ENCODE peak calls at places on chromosome 1, in eight cellular contexts. J is Peyer's patch, B is LoVo, C is WERI-Rb-1, V is cardiac fibroblast, S is HS-5, X is anterior cingulate cortex, Q is Right ventricle myocardium superior. Z is an unnamed sample.

GRCh38 chr1:14778882-14779594 is 180.6 kb downstream of the KAZN start:
- DNase-seq in Q (no peak), B (no peak), X (no peak), J (peak), V (peak), C (peak), S (no peak), Z (peak)

GRCh38 chr1:27687906-27688305 is 15.9 kb upstream of the IFI6 start:
- DNase-seq in Q (no peak), S (no peak), X (no peak), V (no peak), B (no peak), J (no peak), C (no peak), Z (peak)

GRCh38 chr1:61641578-61642336 is 83.2 kb downstream of the TM2D1 start:
- DNase-seq in B (peak), S (no peak), V (peak), C (peak), X (peak), J (peak), Q (peak), Z (peak)

GRCh38 chr1:117563492-117563875 is 42.4 kb upstream of the TENT5C start:
- DNase-seq in V (no peak), Q (no peak), B (no peak), J (no peak), S (no peak), X (no peak), C (no peak), Z (no peak)

GRCh38 chr1:203287896-203288295 is 17.4 kb upstream of the BTG2 start:
- DNase-seq in J (no peak), Q (no peak), C (no peak), X (no peak), S (no peak), V (no peak), B (no peak), Z (no peak)

GRCh38 chr1:166925791-166926483 is 49.4 kb downstream of the ILDR2 start:
- DNase-seq in V (peak), C (no peak), J (no peak), B (peak), S (no peak), X (no peak), Q (no peak), Z (peak)

GRCh38 chr1:37919277-37919676 is 27.6 kb downstream of the INPP5B start:
- DNase-seq in V (peak), B (no peak), J (no peak), C (peak), S (no peak), X (no peak), Q (no peak), Z (peak)

GRCh38 chr1:91427741-91428140 is 23.1 kb upstream of the HFM1 start:
- DNase-seq in S (no peak), X (no peak), C (no peak), Q (no peak), J (no peak), B (no peak), V (no peak), Z (peak)

GRCh38 chr1:235068155-235069121 is 60.2 kb downstream of the TOMM20 start:
- DNase-seq in X (no peak), V (peak), C (no peak), J (peak), S (no peak), B (peak), Q (no peak), Z (peak)

Z was measured in ELF-1.